ENCODE peak calls at places on chromosomes 1 and 21, in six cellular contexts. A is H1, V is GM12878, Q is GM12891, O is K562, M is HepG2. G is an unnamed sample.

GRCh38 chr1:230426246-230427101 is at the start of gene PGBD5:
- DNase-seq in A (peak), V (no peak), Q (peak), O (peak), M (peak), G (peak)

GRCh38 chr1:29122662-29122986 is 1.1 kb downstream of the TMEM200B start:
- DNase-seq in A (no peak), V (no peak), Q (no peak), O (no peak), M (no peak), G (no peak)

GRCh38 chr1:25555753-25556092 is 12.3 kb downstream of the LDLRAP1 start:
- DNase-seq in A (no peak), V (no peak), Q (no peak), O (no peak), M (no peak), G (no peak)

GRCh38 chr1:100759188-100759587 is 39.6 kb downstream of the VCAM1 start:
- DNase-seq in A (no peak), V (no peak), Q (no peak), O (no peak), M (no peak), G (no peak)

GRCh38 chr1:54866801-54867716 is 19.9 kb downstream of the DHCR24 start:
- DNase-seq in A (no peak), V (no peak), Q (no peak), O (peak), M (peak), G (no peak)

GRCh38 chr1:206117151-206117948 is at the start of gene AVPR1B:
- DNase-seq in A (peak), V (no peak), Q (peak), O (no peak), M (no peak), G (peak)

GRCh38 chr1:36107394-36107793 is 17.6 kb downstream of the COL8A2 start:
- DNase-seq in A (no peak), V (no peak), Q (no peak), O (no peak), M (no peak), G (no peak)

GRCh38 chr1:11847667-11848445 is at the start of gene NPPA:
- DNase-seq in A (no peak), V (no peak), Q (no peak), O (no peak), M (no peak), G (no peak)

GRCh38 chr1:155003766-155004351 is 1.3 kb downstream of the ZBTB7B start:
- DNase-seq in A (no peak), V (no peak), Q (no peak), O (peak), M (peak), G (no peak)

GRCh38 chr1:48227165-48228013 is 4.9 kb downstream of the SLC5A9 start:
- DNase-seq in A (no peak), V (no peak), Q (no peak), O (no peak), M (no peak), G (no peak)

GRCh38 chr21:25733859-25734653 is 648 bp downstream of the ATP5PF start:
- DNase-seq in A (no peak), V (no peak), Q (no peak), O (no peak), M (peak), G (no peak)

GRCh38 chr21:41751621-41752020 is 15.2 kb downstream of the RIPK4 start:
- DNase-seq in A (no peak), V (no peak), Q (no peak), O (no peak), M (no peak), G (no peak)

GRCh38 chr1:18398791-18399551 is 81.8 kb upstream of the KLHDC7A start:
- DNase-seq in A (no peak), V (no peak), Q (no peak), O (no peak), M (peak), G (no peak)

GRCh38 chr1:195113471-195113870 is 1494.8 kb downstream of the KCNT2 start:
- DNase-seq in A (no peak), V (no peak), Q (no peak), O (no peak), M (no peak), G (no peak)

GRCh38 chr1:8153961-8154360 is 127.9 kb upstream of the ERRFI1 start:
- DNase-seq in A (no peak), V (no peak), Q (no peak), O (no peak), M (no peak), G (no peak)

GRCh38 chr21:17436626-17437111 is 76.2 kb upstream of the CXADR start:
- DNase-seq in A (no peak), V (no peak), Q (no peak), O (no peak), M (peak), G (no peak)

GRCh38 chr1:106290805-106291537 is 765.5 kb upstream of the PRMT6 start:
- DNase-seq in A (no peak), V (no peak), Q (no peak), O (no peak), M (no peak), G (no peak)

GRCh38 chr1:151131832-151132675 is 14.4 kb downstream of the SEMA6C start:
- DNase-seq in A (no peak), V (no peak), Q (no peak), O (no peak), M (no peak), G (no peak)

GRCh38 chr1:111475706-111476105 is 1.9 kb downstream of the C1orf162 start:
- DNase-seq in A (no peak), V (peak), Q (no peak), O (no peak), M (no peak), G (no peak)

GRCh38 chr21:37220433-37220980 is 46.6 kb downstream of the VPS26C start:
- DNase-seq in A (no peak), V (no peak), Q (no peak), O (no peak), M (peak), G (no peak)

GRCh38 chr1:183590225-183591191 is at the start of gene NCF2:
- DNase-seq in A (no peak), V (peak), Q (peak), O (no peak), M (no peak), G (peak)

DNA sequence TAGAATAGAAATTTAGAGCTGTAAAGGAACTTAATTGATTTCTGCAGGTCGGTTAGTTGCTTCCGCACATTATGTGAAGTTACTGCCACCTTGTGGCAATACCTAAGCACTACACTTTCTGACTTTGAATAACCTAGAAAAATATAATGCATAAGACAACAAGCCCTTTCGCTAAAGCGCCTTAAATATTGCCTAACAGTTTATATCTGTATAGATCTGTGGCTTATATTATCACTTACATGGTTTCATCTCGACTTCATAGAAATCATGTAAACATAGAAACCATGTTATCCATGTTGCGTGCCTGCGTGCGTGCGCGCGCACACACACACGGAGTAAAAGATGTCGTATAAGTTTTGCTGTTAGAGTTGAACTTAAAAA is 10.9 kb upstream of the IFI16 start:
- DNase-seq in A (no peak), V (peak), Q (no peak), O (peak), M (peak), G (peak)
- TF ChIP-seq POLR2A in A (no peak), V (no peak), Q (no peak), O (no peak), M (no peak), G (no peak)

DNA sequence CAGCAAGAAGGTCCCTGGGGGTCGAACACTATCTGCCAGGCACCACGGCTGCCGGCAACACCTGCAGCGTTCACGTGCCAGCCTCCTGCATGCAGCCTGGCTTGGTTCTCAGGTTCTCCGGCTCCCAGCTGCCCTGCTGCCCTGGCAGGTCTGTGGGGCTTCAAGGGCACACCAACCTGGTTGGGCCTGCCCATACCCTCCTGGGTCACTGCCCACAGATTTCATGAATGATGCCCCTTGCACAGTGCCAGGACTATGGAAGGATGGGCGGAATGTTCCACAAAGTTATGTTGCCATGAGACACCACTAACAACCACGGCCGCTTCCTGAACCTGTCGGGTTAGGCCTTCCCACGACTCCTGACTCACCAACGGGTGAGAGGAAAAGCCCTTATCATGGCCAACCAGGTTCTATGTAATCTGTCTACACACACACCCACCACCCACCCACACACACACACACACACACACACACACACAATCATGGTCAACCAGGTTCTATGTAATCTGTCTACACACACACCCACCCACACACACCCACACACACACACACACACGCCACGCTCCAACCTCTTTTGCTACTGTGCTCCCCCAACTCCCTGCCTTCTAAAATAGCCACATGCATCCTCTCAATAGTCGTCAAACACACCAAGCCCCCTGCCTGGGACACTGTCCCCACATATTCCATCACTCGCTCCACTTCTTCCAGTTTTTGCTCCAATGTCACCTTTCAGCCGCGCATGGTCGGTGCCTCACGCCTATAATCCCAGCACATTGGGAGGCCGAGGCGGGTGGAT is 32.2 kb downstream of the HSPG2 start:
- DNase-seq in A (no peak), V (no peak), Q (no peak), O (peak), M (no peak), G (no peak)
- TF ChIP-seq TAF1 in A (no peak), V (no peak), Q (no peak), O (peak), M (no peak), G (no peak)

GRCh38 chr1:10528066-10529014 is 53.6 kb downstream of the PEX14 start:
- DNase-seq in A (no peak), V (no peak), Q (no peak), O (no peak), M (no peak), G (no peak)
- TF ChIP-seq POLR2AphosphoS5 in A (no peak), V (no peak), Q (no peak), O (no peak), M (no peak), G (no peak)

GRCh38 chr1:2205191-2205952 is 10.8 kb upstream of the FAAP20 start:
- DNase-seq in A (peak), V (peak), Q (no peak), O (no peak), M (peak), G (no peak)

GRCh38 chr1:2202843-2203601 is 8.4 kb upstream of the FAAP20 start:
- DNase-seq in A (no peak), V (no peak), Q (no peak), O (no peak), M (no peak), G (no peak)

GRCh38 chr1:2203671-2204383 is 9.3 kb upstream of the FAAP20 start:
- DNase-seq in A (no peak), V (no peak), Q (no peak), O (no peak), M (no peak), G (no peak)

GRCh38 chr1:2206813-2207488 is 12.4 kb upstream of the FAAP20 start:
- DNase-seq in A (no peak), V (no peak), Q (no peak), O (peak), M (no peak), G (no peak)

GRCh38 chr1:2204384-2205190 is 10.0 kb upstream of the FAAP20 start:
- DNase-seq in A (peak), V (no peak), Q (peak), O (peak), M (peak), G (peak)
- TF ChIP-seq POLR2A in A (no peak), V (no peak), Q (no peak), O (peak), M (no peak), G (no peak)

GRCh38 chr1:236455242-236455641 is 61.2 kb downstream of the EDARADD start:
- DNase-seq in A (no peak), V (no peak), Q (no peak), O (no peak), M (no peak), G (no peak)
- TF ChIP-seq TAF1 in A (no peak), V (no peak), Q (no peak), O (no peak), M (no peak), G (no peak)

GRCh38 chr21:46425566-46425965 is 33.1 kb upstream of the DIP2A start:
- DNase-seq in A (no peak), V (no peak), Q (no peak), O (no peak), M (no peak), G (no peak)

GRCh38 chr21:46427516-46427915 is 31.2 kb upstream of the DIP2A start:
- DNase-seq in A (no peak), V (no peak), Q (no peak), O (no peak), M (no peak), G (no peak)

GRCh38 chr21:46425061-46425460 is 33.6 kb upstream of the DIP2A start:
- DNase-seq in A (no peak), V (no peak), Q (no peak), O (no peak), M (no peak), G (no peak)

GRCh38 chr21:46428286-46428685 is 30.4 kb upstream of the DIP2A start:
- DNase-seq in A (no peak), V (no peak), Q (no peak), O (no peak), M (no peak), G (no peak)

DNA sequence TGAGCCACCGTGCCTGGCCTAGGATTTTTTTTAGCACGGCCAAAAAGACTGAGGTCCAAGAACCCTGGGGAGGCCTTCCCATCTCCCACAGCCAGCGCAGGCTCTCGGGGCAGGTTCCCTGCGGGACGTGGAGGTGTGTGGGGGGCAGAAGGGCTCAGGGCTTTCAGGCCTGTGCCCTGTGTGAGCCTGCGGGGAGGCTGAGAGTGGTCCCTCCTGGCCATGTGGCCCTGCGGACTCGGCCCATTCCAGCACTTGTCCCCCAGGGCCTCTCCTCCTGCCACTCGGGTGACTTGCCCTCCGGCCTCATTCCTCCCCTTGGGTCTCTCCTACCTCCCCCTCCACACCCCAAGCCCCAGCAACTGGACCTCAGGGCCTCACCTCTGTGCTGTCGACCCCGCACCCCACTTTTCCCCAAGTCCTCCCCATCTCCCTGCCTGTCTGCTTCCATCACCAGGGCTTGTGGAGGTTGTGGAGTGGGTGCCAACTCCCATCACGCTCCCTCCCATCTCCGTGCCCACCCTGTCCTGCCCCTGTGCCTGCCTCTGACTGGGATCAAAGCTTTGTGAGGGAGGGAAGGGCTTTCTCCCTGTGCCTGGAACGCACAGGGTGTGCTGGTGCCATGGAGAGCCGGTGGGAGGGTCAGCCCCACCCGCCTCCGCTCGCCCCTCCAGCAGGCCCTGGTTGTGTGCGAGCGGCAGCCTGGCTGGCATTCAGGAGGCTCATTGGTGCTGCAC is 32.2 kb upstream of the DIP2A start:
- DNase-seq in A (no peak), V (no peak), Q (no peak), O (no peak), M (no peak), G (no peak)
- TF ChIP-seq POLR2AphosphoS5 in A (no peak), V (no peak), Q (no peak), O (no peak), M (no peak), G (no peak)

DNA sequence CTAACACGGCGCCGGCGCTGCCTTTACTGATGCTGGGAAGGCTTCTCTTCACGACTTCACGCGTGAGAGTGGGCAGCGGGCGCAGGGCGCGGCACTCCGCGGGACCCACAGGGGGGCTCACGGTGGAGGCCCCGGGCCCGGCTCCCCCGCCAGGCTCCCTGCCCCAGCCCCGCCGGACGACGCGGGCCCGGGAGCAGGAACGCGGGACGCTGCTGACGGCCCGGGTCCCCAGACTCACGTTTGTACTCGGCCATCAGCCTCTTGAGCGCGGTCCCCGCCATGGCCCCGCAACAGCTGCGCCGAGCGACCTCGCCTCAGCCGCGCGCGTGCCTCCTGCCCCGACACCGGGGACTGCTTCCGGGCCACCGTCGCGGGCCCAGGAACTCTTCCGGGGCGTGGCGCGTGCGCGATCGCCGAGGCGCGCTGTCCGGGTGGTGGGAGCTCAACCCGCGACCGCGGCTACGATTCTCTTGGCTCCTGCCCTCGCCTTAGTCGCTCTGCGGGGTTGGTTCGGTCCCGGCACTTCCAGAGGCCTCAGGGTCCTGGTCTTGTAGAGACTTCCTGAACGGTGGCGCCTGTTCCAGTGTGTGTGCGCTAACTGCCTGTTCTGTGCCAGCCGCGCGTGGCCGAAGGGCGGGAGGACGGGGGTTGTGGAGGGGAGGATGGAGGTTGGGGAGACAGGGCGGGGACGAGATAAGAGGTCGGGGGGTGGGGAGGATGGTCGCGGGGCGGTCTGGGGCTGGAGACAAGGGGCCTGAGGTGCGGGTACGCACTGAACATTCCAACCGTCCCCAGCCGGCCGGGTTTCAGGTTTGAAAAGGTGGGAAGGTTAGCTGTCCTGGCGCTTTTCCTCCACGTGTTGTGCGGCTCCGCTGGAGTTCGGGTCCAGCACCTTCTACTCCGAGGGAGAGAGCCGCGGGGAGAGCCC is at the start of gene UBE2G2:
- DNase-seq in A (no peak), V (no peak), Q (peak), O (peak), M (peak), G (peak)
- TF ChIP-seq POLR2A in A (no peak), V (peak), Q (peak), O (peak), M (peak), G (peak)

DNA sequence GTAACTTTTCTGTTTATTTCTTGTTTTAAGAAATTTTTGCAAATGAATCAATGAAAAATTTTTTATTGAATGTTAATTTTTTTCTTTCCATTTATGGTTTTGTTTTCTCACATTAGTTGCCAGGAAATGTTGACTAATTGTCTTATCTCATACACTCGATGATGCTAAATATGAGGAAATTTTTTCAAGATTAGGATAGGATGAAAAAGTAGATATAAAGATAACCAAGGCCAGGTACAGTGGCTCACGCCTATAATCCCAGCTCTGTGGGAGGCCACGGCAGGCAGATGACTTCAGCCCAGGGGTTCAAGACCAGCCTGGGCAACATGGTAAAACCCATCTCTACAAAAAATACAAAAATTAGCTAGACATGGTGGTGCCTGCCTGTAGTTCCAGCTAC is 12.6 kb downstream of the LAX1 start:
- DNase-seq in A (no peak), V (no peak), Q (no peak), O (no peak), M (no peak), G (no peak)
- TF ChIP-seq TAF1 in A (no peak), V (no peak), Q (no peak), O (no peak), M (no peak), G (no peak)

GRCh38 chr1:169234780-169235179 is 128.3 kb downstream of the ATP1B1 start:
- DNase-seq in A (no peak), V (no peak), Q (no peak), O (no peak), M (no peak), G (no peak)

GRCh38 chr1:169236880-169237279 is 130.4 kb downstream of the ATP1B1 start:
- DNase-seq in A (no peak), V (no peak), Q (no peak), O (no peak), M (no peak), G (no peak)

GRCh38 chr1:169236143-169236542 is 129.7 kb downstream of the ATP1B1 start:
- DNase-seq in A (no peak), V (no peak), Q (no peak), O (no peak), M (no peak), G (no peak)

GRCh38 chr1:169238506-169238905 is 129.1 kb downstream of the NME7 start:
- DNase-seq in A (no peak), V (no peak), Q (no peak), O (no peak), M (no peak), G (no peak)

GRCh38 chr1:169235568-169235967 is 129.1 kb downstream of the ATP1B1 start:
- DNase-seq in A (no peak), V (no peak), Q (no peak), O (no peak), M (no peak), G (no peak)
- TF ChIP-seq POLR2AphosphoS5 in A (no peak), V (no peak), Q (no peak), O (no peak), M (no peak), G (no peak)